ENCODE peak calls at places on chromosomes 2 and 18, in nine cellular contexts. C is NCI-H2171 treated with DMSO at 0.1 percent for 48 hours; G is activated T-cell treated with anti-CD3 and anti-CD28 coated beads, Interleukin-2, amount 50 U/mL, for 1 hour; L is NCI-H1417 treated with DMSO at 0.1 percent for 48 hours; Q is Calu3; W is ELF-1; N is WTC11; H is D721Med; B is progenitor cell of endocrine pancreas. Z is an unnamed sample.

GRCh38 chr2:170481201-170481600 is 233.9 kb upstream of the SP5 start:
- DNase-seq in C (no peak), G (no peak), L (no peak), Q (no peak), W (no peak), N (no peak), H (no peak), B (no peak), Z (no peak)

GRCh38 chr2:40511661-40512213 is 59.8 kb upstream of the SLC8A1 start:
- DNase-seq in C (no peak), G (no peak), L (no peak), Q (no peak), W (no peak), N (no peak), H (no peak), B (no peak), Z (no peak)

GRCh38 chr18:6928359-6928758 is 189.2 kb downstream of the LAMA1 start:
- DNase-seq in C (no peak), G (no peak), L (no peak), Q (no peak), W (no peak), N (no peak), H (no peak), B (no peak), Z (no peak)

GRCh38 chr2:232207174-232207573 is 171.4 kb upstream of the ALPP start:
- DNase-seq in C (no peak), G (no peak), L (no peak), Q (no peak), W (no peak), N (no peak), H (no peak), B (no peak), Z (no peak)

GRCh38 chr2:162072976-162073775 is 839 bp downstream of the DPP4 start:
- DNase-seq in C (no peak), G (peak; percentile 48), L (no peak), Q (peak; percentile 13), W (no peak), N (peak; percentile 17), H (no peak), B (no peak), Z (no peak)

GRCh38 chr2:138521821-138522220 is 20.3 kb downstream of the SPOPL start:
- DNase-seq in C (no peak), G (no peak), L (no peak), Q (no peak), W (no peak), N (no peak), H (no peak), B (no peak), Z (no peak)

GRCh38 chr2:130387071-130387400 is 31.2 kb downstream of the PTPN18 start:
- DNase-seq in C (no peak), G (no peak), L (no peak), Q (no peak), W (no peak), N (no peak), H (no peak), B (no peak), Z (no peak)

GRCh38 chr2:181294979-181295378 is 162.2 kb upstream of the ITGA4 start:
- DNase-seq in C (no peak), G (no peak), L (no peak), Q (no peak), W (peak; percentile 9), N (no peak), H (no peak), B (no peak), Z (no peak)

GRCh38 chr2:27735263-27735904 is 36.1 kb upstream of the MRPL33 start:
- DNase-seq in C (no peak), G (peak; percentile 62), L (no peak), Q (peak; percentile 81), W (peak; percentile 63), N (peak; percentile 76), H (no peak), B (peak; percentile 26), Z (peak; percentile 65)

GRCh38 chr2:58650781-58651180 is 409.7 kb upstream of the FANCL start:
- DNase-seq in C (no peak), G (no peak), L (no peak), Q (no peak), W (peak; percentile 27), N (no peak), H (no peak), B (no peak), Z (no peak)

GRCh38 chr2:123513351-123513750 is 511.7 kb upstream of the CNTNAP5 start:
- DNase-seq in C (no peak), G (no peak), L (no peak), Q (no peak), W (no peak), N (no peak), H (no peak), B (no peak), Z (no peak)

GRCh38 chr2:28445448-28446258 is 50.2 kb upstream of the PLB1 start:
- DNase-seq in C (no peak), G (no peak), L (no peak), Q (no peak), W (no peak), N (no peak), H (no peak), B (no peak), Z (peak; percentile 55)

GRCh38 chr2:134927195-134927594 is 8.6 kb downstream of the CCNT2 start:
- DNase-seq in C (no peak), G (no peak), L (no peak), Q (no peak), W (no peak), N (no peak), H (no peak), B (no peak), Z (no peak)

GRCh38 chr18:44579028-44579692 is 101.5 kb upstream of the SETBP1 start:
- DNase-seq in C (peak; percentile 8), G (no peak), L (no peak), Q (no peak), W (peak; percentile 29), N (peak; percentile 12), H (no peak), B (no peak), Z (no peak)

GRCh38 chr2:39325966-39326365 is 82.2 kb upstream of the CDKL4 start:
- DNase-seq in C (no peak), G (no peak), L (no peak), Q (no peak), W (no peak), N (no peak), H (no peak), B (no peak), Z (no peak)

GRCh38 chr18:2442726-2443275 is 128.5 kb downstream of the METTL4 start:
- DNase-seq in C (no peak), G (no peak), L (no peak), Q (peak; percentile 23), W (no peak), N (no peak), H (no peak), B (no peak), Z (no peak)

GRCh38 chr18:959854-960253 is 55.2 kb downstream of the ADCYAP1 start:
- DNase-seq in C (no peak), G (no peak), L (no peak), Q (no peak), W (no peak), N (no peak), H (no peak), B (no peak), Z (no peak)

GRCh38 chr18:31778391-31778950 is 17.8 kb upstream of the SLC25A52 start:
- DNase-seq in C (no peak), G (no peak), L (no peak), Q (no peak), W (no peak), N (no peak), H (no peak), B (no peak), Z (no peak)

GRCh38 chr2:158755738-158756137 is 39.4 kb upstream of the DAPL1 start:
- DNase-seq in C (peak; percentile 56), G (no peak), L (no peak), Q (peak; percentile 26), W (peak; percentile 45), N (peak; percentile 66), H (no peak), B (no peak), Z (no peak)

GRCh38 chr2:227703280-227703732 is 14.5 kb downstream of the SLC19A3 start:
- DNase-seq in C (no peak), G (no peak), L (no peak), Q (peak; percentile 33), W (peak; percentile 89), N (no peak), H (no peak), B (no peak), Z (no peak)

GRCh38 chr2:217077841-217078407 is 218.1 kb upstream of the TNP1 start:
- DNase-seq in C (no peak), G (no peak), L (no peak), Q (no peak), W (no peak), N (no peak), H (no peak), B (no peak), Z (no peak)

GRCh38 chr2:230980468-230980867 is 15.5 kb upstream of the SPATA3 start:
- DNase-seq in C (no peak), G (no peak), L (no peak), Q (no peak), W (no peak), N (no peak), H (no peak), B (no peak), Z (no peak)

GRCh38 chr2:236054125-236054524 is 114.1 kb downstream of the GBX2 start:
- DNase-seq in C (no peak), G (no peak), L (no peak), Q (no peak), W (no peak), N (no peak), H (no peak), B (no peak), Z (no peak)